ENCODE peak calls at places on chromosomes 1 and 21, in ten cellular contexts. One of them, this sample, is unnamed.
A peak's percentile ranks its signal among the peaks of the same experiment; 100 is the strongest.

GRCh38 chr1:30410153-30410851 is 313.1 kb downstream of the MATN1 start:
- DNase-seq in K562: no peak
- DNase-seq in midbrain: no peak
- DNase-seq in SJCRH30: no peak
- DNase-seq in T1000: no peak
- DNase-seq in NCI-H1105 treated with DMSO at 0.1 percent for 48 hours: no peak
- DNase-seq in naive thymus-derived CD8-positive, alpha-beta T cell: no peak
- DNase-seq in activated CD4-positive, alpha-beta T cell treated with anti-CD3 and anti-CD28 coated beads for 4 hours: no peak
- DNase-seq in NCI-H345: no peak
- DNase-seq in stimulated activated CD8-positive, alpha-beta memory T cell treated with anti-CD3 and anti-CD28 coated beads, Interleukin-7, amount 100 ng/mL, for 24 hours: no peak
- DNase-seq in this sample: no peak

GRCh38 chr21:46421756-46422555 is 36.7 kb upstream of the DIP2A start:
- DNase-seq in activated CD4-positive, alpha-beta T cell treated with anti-CD3 and anti-CD28 coated beads for 4 hours: no peak
- DNase-seq in naive thymus-derived CD8-positive, alpha-beta T cell: peak; percentile 63
- DNase-seq in NCI-H345: no peak
- DNase-seq in NCI-H1105 treated with DMSO at 0.1 percent for 48 hours: no peak
- DNase-seq in midbrain: no peak
- DNase-seq in T1000: no peak
- DNase-seq in K562: no peak
- DNase-seq in stimulated activated CD8-positive, alpha-beta memory T cell treated with anti-CD3 and anti-CD28 coated beads, Interleukin-7, amount 100 ng/mL, for 24 hours: no peak
- DNase-seq in SJCRH30: no peak
- DNase-seq in this sample: no peak

GRCh38 chr1:40750326-40750975 is 33.1 kb upstream of the KCNQ4 start:
- DNase-seq in NCI-H345: no peak
- DNase-seq in stimulated activated CD8-positive, alpha-beta memory T cell treated with anti-CD3 and anti-CD28 coated beads, Interleukin-7, amount 100 ng/mL, for 24 hours: no peak
- DNase-seq in K562: no peak
- DNase-seq in SJCRH30: no peak
- DNase-seq in activated CD4-positive, alpha-beta T cell treated with anti-CD3 and anti-CD28 coated beads for 4 hours: no peak
- DNase-seq in NCI-H1105 treated with DMSO at 0.1 percent for 48 hours: no peak
- DNase-seq in midbrain: no peak
- DNase-seq in naive thymus-derived CD8-positive, alpha-beta T cell: no peak
- DNase-seq in T1000: no peak
- DNase-seq in this sample: no peak

GRCh38 chr1:207805841-207806421 is 54.1 kb downstream of the CD46 start:
- DNase-seq in activated CD4-positive, alpha-beta T cell treated with anti-CD3 and anti-CD28 coated beads for 4 hours: no peak
- DNase-seq in SJCRH30: no peak
- DNase-seq in NCI-H1105 treated with DMSO at 0.1 percent for 48 hours: no peak
- DNase-seq in midbrain: no peak
- DNase-seq in NCI-H345: no peak
- DNase-seq in K562: peak; percentile 90
- DNase-seq in T1000: peak; percentile 32
- DNase-seq in naive thymus-derived CD8-positive, alpha-beta T cell: no peak
- DNase-seq in stimulated activated CD8-positive, alpha-beta memory T cell treated with anti-CD3 and anti-CD28 coated beads, Interleukin-7, amount 100 ng/mL, for 24 hours: no peak
- DNase-seq in this sample: peak; percentile 55

GRCh38 chr1:241525026-241525425 is 5.5 kb upstream of the FH start:
- DNase-seq in K562: no peak
- DNase-seq in stimulated activated CD8-positive, alpha-beta memory T cell treated with anti-CD3 and anti-CD28 coated beads, Interleukin-7, amount 100 ng/mL, for 24 hours: no peak
- DNase-seq in T1000: no peak
- DNase-seq in SJCRH30: no peak
- DNase-seq in activated CD4-positive, alpha-beta T cell treated with anti-CD3 and anti-CD28 coated beads for 4 hours: no peak
- DNase-seq in NCI-H1105 treated with DMSO at 0.1 percent for 48 hours: no peak
- DNase-seq in NCI-H345: peak; percentile 5
- DNase-seq in midbrain: no peak
- DNase-seq in naive thymus-derived CD8-positive, alpha-beta T cell: no peak
- DNase-seq in this sample: no peak

GRCh38 chr21:43764576-43765495 is 11.3 kb downstream of the CSTB start:
- DNase-seq in midbrain: no peak
- DNase-seq in T1000: no peak
- DNase-seq in stimulated activated CD8-positive, alpha-beta memory T cell treated with anti-CD3 and anti-CD28 coated beads, Interleukin-7, amount 100 ng/mL, for 24 hours: no peak
- DNase-seq in NCI-H1105 treated with DMSO at 0.1 percent for 48 hours: no peak
- DNase-seq in NCI-H345: no peak
- DNase-seq in K562: no peak
- DNase-seq in activated CD4-positive, alpha-beta T cell treated with anti-CD3 and anti-CD28 coated beads for 4 hours: no peak
- DNase-seq in SJCRH30: no peak
- DNase-seq in naive thymus-derived CD8-positive, alpha-beta T cell: no peak
- DNase-seq in this sample: no peak

GRCh38 chr1:184813528-184814089 is 59.0 kb upstream of the EDEM3 start:
- DNase-seq in NCI-H1105 treated with DMSO at 0.1 percent for 48 hours: no peak
- DNase-seq in activated CD4-positive, alpha-beta T cell treated with anti-CD3 and anti-CD28 coated beads for 4 hours: no peak
- DNase-seq in K562: no peak
- DNase-seq in SJCRH30: no peak
- DNase-seq in T1000: no peak
- DNase-seq in stimulated activated CD8-positive, alpha-beta memory T cell treated with anti-CD3 and anti-CD28 coated beads, Interleukin-7, amount 100 ng/mL, for 24 hours: no peak
- DNase-seq in naive thymus-derived CD8-positive, alpha-beta T cell: no peak
- DNase-seq in midbrain: no peak
- DNase-seq in NCI-H345: no peak
- DNase-seq in this sample: no peak

GRCh38 chr1:19140465-19140864 is 69.6 kb downstream of the UBR4 start:
- DNase-seq in K562: no peak
- DNase-seq in NCI-H345: no peak
- DNase-seq in midbrain: no peak
- DNase-seq in activated CD4-positive, alpha-beta T cell treated with anti-CD3 and anti-CD28 coated beads for 4 hours: no peak
- DNase-seq in NCI-H1105 treated with DMSO at 0.1 percent for 48 hours: no peak
- DNase-seq in SJCRH30: no peak
- DNase-seq in T1000: no peak
- DNase-seq in stimulated activated CD8-positive, alpha-beta memory T cell treated with anti-CD3 and anti-CD28 coated beads, Interleukin-7, amount 100 ng/mL, for 24 hours: no peak
- DNase-seq in naive thymus-derived CD8-positive, alpha-beta T cell: no peak
- DNase-seq in this sample: no peak

GRCh38 chr21:39633043-39633442 is 20.3 kb downstream of the B3GALT5 start:
- DNase-seq in stimulated activated CD8-positive, alpha-beta memory T cell treated with anti-CD3 and anti-CD28 coated beads, Interleukin-7, amount 100 ng/mL, for 24 hours: no peak
- DNase-seq in NCI-H345: no peak
- DNase-seq in naive thymus-derived CD8-positive, alpha-beta T cell: no peak
- DNase-seq in midbrain: no peak
- DNase-seq in activated CD4-positive, alpha-beta T cell treated with anti-CD3 and anti-CD28 coated beads for 4 hours: no peak
- DNase-seq in T1000: no peak
- DNase-seq in K562: no peak
- DNase-seq in SJCRH30: no peak
- DNase-seq in NCI-H1105 treated with DMSO at 0.1 percent for 48 hours: no peak
- DNase-seq in this sample: peak; percentile 59

GRCh38 chr1:83548311-83548710 is 450.6 kb downstream of the TTLL7 start:
- DNase-seq in activated CD4-positive, alpha-beta T cell treated with anti-CD3 and anti-CD28 coated beads for 4 hours: no peak
- DNase-seq in midbrain: no peak
- DNase-seq in naive thymus-derived CD8-positive, alpha-beta T cell: no peak
- DNase-seq in NCI-H345: no peak
- DNase-seq in NCI-H1105 treated with DMSO at 0.1 percent for 48 hours: no peak
- DNase-seq in stimulated activated CD8-positive, alpha-beta memory T cell treated with anti-CD3 and anti-CD28 coated beads, Interleukin-7, amount 100 ng/mL, for 24 hours: no peak
- DNase-seq in K562: no peak
- DNase-seq in SJCRH30: no peak
- DNase-seq in T1000: no peak
- DNase-seq in this sample: no peak

GRCh38 chr1:222909586-222909985 is 94.7 kb downstream of the DISP1 start:
- DNase-seq in SJCRH30: no peak
- DNase-seq in K562: no peak
- DNase-seq in NCI-H345: no peak
- DNase-seq in stimulated activated CD8-positive, alpha-beta memory T cell treated with anti-CD3 and anti-CD28 coated beads, Interleukin-7, amount 100 ng/mL, for 24 hours: no peak
- DNase-seq in NCI-H1105 treated with DMSO at 0.1 percent for 48 hours: no peak
- DNase-seq in activated CD4-positive, alpha-beta T cell treated with anti-CD3 and anti-CD28 coated beads for 4 hours: no peak
- DNase-seq in T1000: no peak
- DNase-seq in midbrain: no peak
- DNase-seq in naive thymus-derived CD8-positive, alpha-beta T cell: no peak
- DNase-seq in this sample: no peak

GRCh38 chr1:91885331-91885715 is 628 bp downstream of the TGFBR3 start:
- DNase-seq in naive thymus-derived CD8-positive, alpha-beta T cell: no peak
- DNase-seq in stimulated activated CD8-positive, alpha-beta memory T cell treated with anti-CD3 and anti-CD28 coated beads, Interleukin-7, amount 100 ng/mL, for 24 hours: no peak
- DNase-seq in midbrain: peak; percentile 23
- DNase-seq in NCI-H1105 treated with DMSO at 0.1 percent for 48 hours: no peak
- DNase-seq in NCI-H345: peak; percentile 19
- DNase-seq in T1000: no peak
- DNase-seq in K562: peak; percentile 37
- DNase-seq in activated CD4-positive, alpha-beta T cell treated with anti-CD3 and anti-CD28 coated beads for 4 hours: no peak
- DNase-seq in SJCRH30: peak; percentile 13
- DNase-seq in this sample: peak; percentile 30

GRCh38 chr1:228440761-228441500 is 24.3 kb upstream of the TRIM17 start:
- DNase-seq in naive thymus-derived CD8-positive, alpha-beta T cell: no peak
- DNase-seq in NCI-H345: no peak
- DNase-seq in stimulated activated CD8-positive, alpha-beta memory T cell treated with anti-CD3 and anti-CD28 coated beads, Interleukin-7, amount 100 ng/mL, for 24 hours: no peak
- DNase-seq in T1000: no peak
- DNase-seq in midbrain: no peak
- DNase-seq in K562: no peak
- DNase-seq in SJCRH30: no peak
- DNase-seq in NCI-H1105 treated with DMSO at 0.1 percent for 48 hours: no peak
- DNase-seq in activated CD4-positive, alpha-beta T cell treated with anti-CD3 and anti-CD28 coated beads for 4 hours: no peak
- DNase-seq in this sample: no peak

GRCh38 chr1:8456306-8456912 is 138.5 kb downstream of the SLC45A1 start:
- DNase-seq in NCI-H345: no peak
- DNase-seq in midbrain: no peak
- DNase-seq in NCI-H1105 treated with DMSO at 0.1 percent for 48 hours: no peak
- DNase-seq in activated CD4-positive, alpha-beta T cell treated with anti-CD3 and anti-CD28 coated beads for 4 hours: no peak
- DNase-seq in K562: no peak
- DNase-seq in naive thymus-derived CD8-positive, alpha-beta T cell: no peak
- DNase-seq in stimulated activated CD8-positive, alpha-beta memory T cell treated with anti-CD3 and anti-CD28 coated beads, Interleukin-7, amount 100 ng/mL, for 24 hours: no peak
- DNase-seq in SJCRH30: peak; percentile 40
- DNase-seq in T1000: no peak
- DNase-seq in this sample: peak; percentile 46

GRCh38 chr21:46498335-46499050 is 39.8 kb downstream of the DIP2A start:
- DNase-seq in K562: no peak
- DNase-seq in NCI-H345: no peak
- DNase-seq in T1000: no peak
- DNase-seq in SJCRH30: no peak
- DNase-seq in activated CD4-positive, alpha-beta T cell treated with anti-CD3 and anti-CD28 coated beads for 4 hours: no peak
- DNase-seq in naive thymus-derived CD8-positive, alpha-beta T cell: no peak
- DNase-seq in midbrain: no peak
- DNase-seq in stimulated activated CD8-positive, alpha-beta memory T cell treated with anti-CD3 and anti-CD28 coated beads, Interleukin-7, amount 100 ng/mL, for 24 hours: no peak
- DNase-seq in NCI-H1105 treated with DMSO at 0.1 percent for 48 hours: no peak
- DNase-seq in this sample: no peak

GRCh38 chr1:9890224-9890731 is 19.8 kb downstream of the CTNNBIP1 start:
- DNase-seq in NCI-H345: peak; percentile 77
- DNase-seq in stimulated activated CD8-positive, alpha-beta memory T cell treated with anti-CD3 and anti-CD28 coated beads, Interleukin-7, amount 100 ng/mL, for 24 hours: no peak
- DNase-seq in NCI-H1105 treated with DMSO at 0.1 percent for 48 hours: peak; percentile 65
- DNase-seq in activated CD4-positive, alpha-beta T cell treated with anti-CD3 and anti-CD28 coated beads for 4 hours: no peak
- DNase-seq in naive thymus-derived CD8-positive, alpha-beta T cell: no peak
- DNase-seq in midbrain: no peak
- DNase-seq in K562: no peak
- DNase-seq in T1000: peak; percentile 65
- DNase-seq in SJCRH30: peak; percentile 97
- DNase-seq in this sample: peak; percentile 80

GRCh38 chr1:228487336-228488106 is at the start of gene RNF187:
- DNase-seq in T1000: peak; percentile 57
- DNase-seq in activated CD4-positive, alpha-beta T cell treated with anti-CD3 and anti-CD28 coated beads for 4 hours: peak; percentile 83
- DNase-seq in midbrain: no peak
- DNase-seq in stimulated activated CD8-positive, alpha-beta memory T cell treated with anti-CD3 and anti-CD28 coated beads, Interleukin-7, amount 100 ng/mL, for 24 hours: peak; percentile 74
- DNase-seq in NCI-H345: no peak
- DNase-seq in SJCRH30: peak; percentile 34
- DNase-seq in naive thymus-derived CD8-positive, alpha-beta T cell: peak; percentile 88
- DNase-seq in K562: peak; percentile 95
- DNase-seq in NCI-H1105 treated with DMSO at 0.1 percent for 48 hours: no peak
- DNase-seq in this sample: peak; percentile 88

GRCh38 chr1:47449702-47450552 is 12.1 kb downstream of the FOXD2 start:
- DNase-seq in activated CD4-positive, alpha-beta T cell treated with anti-CD3 and anti-CD28 coated beads for 4 hours: no peak
- DNase-seq in NCI-H345: no peak
- DNase-seq in midbrain: peak; percentile 8
- DNase-seq in NCI-H1105 treated with DMSO at 0.1 percent for 48 hours: no peak
- DNase-seq in T1000: no peak
- DNase-seq in K562: peak; percentile 80
- DNase-seq in SJCRH30: peak; percentile 22
- DNase-seq in naive thymus-derived CD8-positive, alpha-beta T cell: no peak
- DNase-seq in stimulated activated CD8-positive, alpha-beta memory T cell treated with anti-CD3 and anti-CD28 coated beads, Interleukin-7, amount 100 ng/mL, for 24 hours: no peak
- DNase-seq in this sample: peak; percentile 54

GRCh38 chr1:196373798-196374197 is 234.4 kb downstream of the KCNT2 start:
- DNase-seq in stimulated activated CD8-positive, alpha-beta memory T cell treated with anti-CD3 and anti-CD28 coated beads, Interleukin-7, amount 100 ng/mL, for 24 hours: no peak
- DNase-seq in T1000: no peak
- DNase-seq in naive thymus-derived CD8-positive, alpha-beta T cell: no peak
- DNase-seq in NCI-H345: no peak
- DNase-seq in midbrain: no peak
- DNase-seq in K562: no peak
- DNase-seq in NCI-H1105 treated with DMSO at 0.1 percent for 48 hours: no peak
- DNase-seq in SJCRH30: no peak
- DNase-seq in activated CD4-positive, alpha-beta T cell treated with anti-CD3 and anti-CD28 coated beads for 4 hours: no peak
- DNase-seq in this sample: no peak

GRCh38 chr1:232968396-232968795 is 18.0 kb downstream of the NTPCR start:
- DNase-seq in midbrain: no peak
- DNase-seq in T1000: no peak
- DNase-seq in NCI-H345: no peak
- DNase-seq in SJCRH30: no peak
- DNase-seq in activated CD4-positive, alpha-beta T cell treated with anti-CD3 and anti-CD28 coated beads for 4 hours: no peak
- DNase-seq in NCI-H1105 treated with DMSO at 0.1 percent for 48 hours: no peak
- DNase-seq in K562: no peak
- DNase-seq in naive thymus-derived CD8-positive, alpha-beta T cell: no peak
- DNase-seq in stimulated activated CD8-positive, alpha-beta memory T cell treated with anti-CD3 and anti-CD28 coated beads, Interleukin-7, amount 100 ng/mL, for 24 hours: no peak
- DNase-seq in this sample: no peak

GRCh38 chr1:170521818-170522217 is 10.1 kb upstream of the GORAB start:
- DNase-seq in stimulated activated CD8-positive, alpha-beta memory T cell treated with anti-CD3 and anti-CD28 coated beads, Interleukin-7, amount 100 ng/mL, for 24 hours: no peak
- DNase-seq in K562: no peak
- DNase-seq in NCI-H345: no peak
- DNase-seq in midbrain: no peak
- DNase-seq in naive thymus-derived CD8-positive, alpha-beta T cell: no peak
- DNase-seq in activated CD4-positive, alpha-beta T cell treated with anti-CD3 and anti-CD28 coated beads for 4 hours: no peak
- DNase-seq in SJCRH30: no peak
- DNase-seq in NCI-H1105 treated with DMSO at 0.1 percent for 48 hours: no peak
- DNase-seq in T1000: no peak
- DNase-seq in this sample: no peak

GRCh38 chr1:2476066-2476999 is at the start of gene PLCH2:
- DNase-seq in stimulated activated CD8-positive, alpha-beta memory T cell treated with anti-CD3 and anti-CD28 coated beads, Interleukin-7, amount 100 ng/mL, for 24 hours: no peak
- DNase-seq in NCI-H1105 treated with DMSO at 0.1 percent for 48 hours: no peak
- DNase-seq in SJCRH30: no peak
- DNase-seq in midbrain: no peak
- DNase-seq in naive thymus-derived CD8-positive, alpha-beta T cell: no peak
- DNase-seq in NCI-H345: no peak
- DNase-seq in K562: no peak
- DNase-seq in T1000: no peak
- DNase-seq in activated CD4-positive, alpha-beta T cell treated with anti-CD3 and anti-CD28 coated beads for 4 hours: no peak
- DNase-seq in this sample: no peak

GRCh38 chr1:162458206-162458605 is 39.4 kb upstream of the UHMK1 start:
- DNase-seq in NCI-H1105 treated with DMSO at 0.1 percent for 48 hours: no peak
- DNase-seq in SJCRH30: no peak
- DNase-seq in midbrain: no peak
- DNase-seq in K562: no peak
- DNase-seq in activated CD4-positive, alpha-beta T cell treated with anti-CD3 and anti-CD28 coated beads for 4 hours: no peak
- DNase-seq in NCI-H345: no peak
- DNase-seq in T1000: no peak
- DNase-seq in stimulated activated CD8-positive, alpha-beta memory T cell treated with anti-CD3 and anti-CD28 coated beads, Interleukin-7, amount 100 ng/mL, for 24 hours: no peak
- DNase-seq in naive thymus-derived CD8-positive, alpha-beta T cell: no peak
- DNase-seq in this sample: no peak

This sample was measured in hepatocyte.